ENCODE peak calls at places on chromosomes 7 and 10, in seven cellular contexts. N, D, H, P, K, G and X are unnamed samples.

GRCh38 chr7:158270856-158271413 is 316.7 kb downstream of the PTPRN2 start:
- DNase-seq in N (no peak), D (no peak), H (no peak), P (no peak), K (no peak), G (no peak), X (no peak)

GRCh38 chr7:7706556-7706955 is 11.9 kb downstream of the RPA3 start:
- DNase-seq in N (no peak), D (no peak), H (peak; percentile 12), P (no peak), K (no peak), G (no peak), X (no peak)

GRCh38 chr7:43869898-43870240 is 552 bp upstream of the MRPS24 start:
- DNase-seq in N (no peak), D (no peak), H (peak; percentile 83), P (no peak), K (no peak), G (no peak), X (no peak)

GRCh38 chr10:131269776-131270460 is 41.6 kb downstream of the TCERG1L start:
- DNase-seq in N (peak; percentile 32), D (no peak), H (no peak), P (no peak), K (no peak), G (no peak), X (no peak)

GRCh38 chr7:30510124-30511074 is 5.8 kb upstream of the GGCT start:
- DNase-seq in N (peak; percentile 52), D (no peak), H (peak; percentile 70), P (no peak), K (no peak), G (no peak), X (no peak)

GRCh38 chr7:104123786-104124185 is 84.0 kb downstream of the ORC5 start:
- DNase-seq in N (no peak), D (no peak), H (peak; percentile 2), P (no peak), K (no peak), G (no peak), X (no peak)

GRCh38 chr10:35470535-35470934 is 134.2 kb downstream of the CCNY start:
- DNase-seq in N (peak; percentile 55), D (no peak), H (peak; percentile 50), P (no peak), K (no peak), G (no peak), X (no peak)

GRCh38 chr7:23106801-23107713 is 1.5 kb downstream of the KLHL7 start:
- DNase-seq in N (no peak), D (no peak), H (peak; percentile 8), P (no peak), K (no peak), G (no peak), X (no peak)

GRCh38 chr10:129041916-129042315 is 425.1 kb upstream of the MGMT start:
- DNase-seq in N (no peak), D (no peak), H (no peak), P (no peak), K (no peak), G (no peak), X (no peak)

GRCh38 chr7:154837087-154837486 is 165.8 kb downstream of the PAXIP1 start:
- DNase-seq in N (no peak), D (no peak), H (no peak), P (no peak), K (no peak), G (no peak), X (no peak)

GRCh38 chr7:151104411-151105235 is 18.3 kb downstream of the AGAP3 start:
- DNase-seq in N (no peak), D (no peak), H (peak; percentile 77), P (no peak), K (no peak), G (no peak), X (no peak)

GRCh38 chr10:71598673-71599072 is 120.9 kb downstream of the C10orf105 start:
- DNase-seq in N (no peak), D (no peak), H (peak; percentile 87), P (no peak), K (no peak), G (no peak), X (peak; percentile 75)

GRCh38 chr10:50991496-50992355 is 82.6 kb upstream of the PRKG1 start:
- DNase-seq in N (peak; percentile 64), D (no peak), H (peak; percentile 78), P (peak; percentile 67), K (no peak), G (no peak), X (peak; percentile 58)